ENCODE peak calls at places on chromosomes 4 and X, in six cellular contexts. One of them, this sample, is unnamed.
A peak's percentile ranks its signal among the peaks of the same experiment; 100 is the strongest.

GRCh38 chr4:32624943-32625603 is 1904.9 kb downstream of the PCDH7 start:
- DNase-seq in astrocyte: no peak
- DNase-seq in right atrium auricular region: no peak
- DNase-seq in ovary: no peak
- DNase-seq in testis: no peak
- DNase-seq in body of pancreas: no peak
- DNase-seq in this sample: no peak

GRCh38 chrX:130702867-130703707 is 199.9 kb downstream of the ENOX2 start:
- DNase-seq in astrocyte: no peak
- DNase-seq in right atrium auricular region: no peak
- DNase-seq in ovary: no peak
- DNase-seq in testis: no peak
- DNase-seq in body of pancreas: no peak
- DNase-seq in this sample: no peak

GRCh38 chr4:59630235-59630634 is 1569.9 kb upstream of the ADGRL3 start:
- DNase-seq in astrocyte: no peak
- DNase-seq in right atrium auricular region: no peak
- DNase-seq in ovary: no peak
- DNase-seq in testis: no peak
- DNase-seq in body of pancreas: no peak
- DNase-seq in this sample: no peak

GRCh38 chr4:76772498-76773106 is 125.3 kb downstream of the SOWAHB start:
- DNase-seq in astrocyte: peak; percentile 78
- DNase-seq in right atrium auricular region: no peak
- DNase-seq in ovary: no peak
- DNase-seq in testis: no peak
- DNase-seq in body of pancreas: no peak
- DNase-seq in this sample: no peak

GRCh38 chr4:15488658-15489470 is 19.2 kb downstream of the CC2D2A start:
- DNase-seq in astrocyte: peak; percentile 74
- DNase-seq in right atrium auricular region: no peak
- DNase-seq in ovary: no peak
- DNase-seq in testis: no peak
- DNase-seq in body of pancreas: no peak
- DNase-seq in this sample: peak; percentile 79

GRCh38 chr4:182292657-182293056 is 49.5 kb downstream of the TENM3 start:
- DNase-seq in astrocyte: no peak
- DNase-seq in right atrium auricular region: no peak
- DNase-seq in ovary: no peak
- DNase-seq in testis: no peak
- DNase-seq in body of pancreas: no peak
- DNase-seq in this sample: no peak

GRCh38 chr4:169826634-169827187 is 69.0 kb upstream of the HPF1 start:
- DNase-seq in astrocyte: no peak
- DNase-seq in right atrium auricular region: no peak
- DNase-seq in ovary: no peak
- DNase-seq in testis: no peak
- DNase-seq in body of pancreas: no peak
- DNase-seq in this sample: no peak

GRCh38 chr4:53233396-53233795 is 132.5 kb downstream of the SCFD2 start:
- DNase-seq in astrocyte: peak; percentile 12
- DNase-seq in right atrium auricular region: no peak
- DNase-seq in ovary: no peak
- DNase-seq in testis: no peak
- DNase-seq in body of pancreas: no peak
- DNase-seq in this sample: peak; percentile 6

GRCh38 chr4:88021824-88022223 is 14.4 kb downstream of the PKD2 start:
- DNase-seq in astrocyte: no peak
- DNase-seq in right atrium auricular region: no peak
- DNase-seq in ovary: no peak
- DNase-seq in testis: no peak
- DNase-seq in body of pancreas: peak; percentile 13
- DNase-seq in this sample: no peak

GRCh38 chr4:5756271-5756670 is 45.3 kb downstream of the EVC start:
- DNase-seq in astrocyte: no peak
- DNase-seq in right atrium auricular region: peak; percentile 50
- DNase-seq in ovary: no peak
- DNase-seq in testis: no peak
- DNase-seq in body of pancreas: no peak
- DNase-seq in this sample: no peak

GRCh38 chr4:88027611-88028608 is 20.5 kb downstream of the PKD2 start:
- DNase-seq in astrocyte: peak; percentile 95
- DNase-seq in right atrium auricular region: no peak
- DNase-seq in ovary: no peak
- DNase-seq in testis: no peak
- DNase-seq in body of pancreas: no peak
- DNase-seq in this sample: peak; percentile 73

GRCh38 chr4:128904821-128905220 is 95.3 kb downstream of the JADE1 start:
- DNase-seq in astrocyte: no peak
- DNase-seq in right atrium auricular region: no peak
- DNase-seq in ovary: no peak
- DNase-seq in testis: no peak
- DNase-seq in body of pancreas: no peak
- DNase-seq in this sample: no peak

GRCh38 chr4:15198070-15198727 is 195.9 kb downstream of the CPEB2 start:
- DNase-seq in astrocyte: peak; percentile 12
- DNase-seq in right atrium auricular region: no peak
- DNase-seq in ovary: no peak
- DNase-seq in testis: no peak
- DNase-seq in body of pancreas: no peak
- DNase-seq in this sample: no peak

GRCh38 chrX:2767631-2768455 is 16.0 kb downstream of the XG start:
- DNase-seq in astrocyte: peak; percentile 19
- DNase-seq in right atrium auricular region: peak; percentile 62
- DNase-seq in ovary: no peak
- DNase-seq in testis: no peak
- DNase-seq in body of pancreas: peak; percentile 40
- DNase-seq in this sample: peak; percentile 4

GRCh38 chr4:39620551-39620950 is 18.1 kb downstream of the SMIM14 start:
- DNase-seq in astrocyte: no peak
- DNase-seq in right atrium auricular region: no peak
- DNase-seq in ovary: no peak
- DNase-seq in testis: no peak
- DNase-seq in body of pancreas: no peak
- DNase-seq in this sample: no peak

GRCh38 chrX:47644557-47645091 is 5.7 kb downstream of the ELK1 start:
- DNase-seq in astrocyte: no peak
- DNase-seq in right atrium auricular region: no peak
- DNase-seq in ovary: no peak
- DNase-seq in testis: no peak
- DNase-seq in body of pancreas: no peak
- DNase-seq in this sample: no peak

GRCh38 chrX:35166023-35166422 is 223.4 kb downstream of the FAM47B start:
- DNase-seq in astrocyte: no peak
- DNase-seq in right atrium auricular region: no peak
- DNase-seq in ovary: no peak
- DNase-seq in testis: no peak
- DNase-seq in body of pancreas: no peak
- DNase-seq in this sample: no peak

GRCh38 chrX:72018277-72019112 is 107.8 kb downstream of the NHSL2 start:
- DNase-seq in astrocyte: peak; percentile 80
- DNase-seq in right atrium auricular region: peak; percentile 89
- DNase-seq in ovary: peak; percentile 87
- DNase-seq in testis: peak; percentile 81
- DNase-seq in body of pancreas: peak; percentile 89
- DNase-seq in this sample: peak; percentile 57

GRCh38 chr4:10184051-10184450 is 67.5 kb upstream of the WDR1 start:
- DNase-seq in astrocyte: no peak
- DNase-seq in right atrium auricular region: no peak
- DNase-seq in ovary: no peak
- DNase-seq in testis: no peak
- DNase-seq in body of pancreas: no peak
- DNase-seq in this sample: no peak

GRCh38 chr4:113921089-113921842 is 58.2 kb downstream of the ARSJ start:
- DNase-seq in astrocyte: peak; percentile 56
- DNase-seq in right atrium auricular region: no peak
- DNase-seq in ovary: no peak
- DNase-seq in testis: no peak
- DNase-seq in body of pancreas: no peak
- DNase-seq in this sample: no peak

GRCh38 chrX:11619426-11619825 is 46.3 kb downstream of the ARHGAP6 start:
- DNase-seq in astrocyte: peak; percentile 66
- DNase-seq in right atrium auricular region: no peak
- DNase-seq in ovary: no peak
- DNase-seq in testis: no peak
- DNase-seq in body of pancreas: no peak
- DNase-seq in this sample: no peak

GRCh38 chr4:143183513-143184216 is 1.1 kb upstream of the USP38 start:
- DNase-seq in astrocyte: no peak
- DNase-seq in right atrium auricular region: no peak
- DNase-seq in ovary: no peak
- DNase-seq in testis: no peak
- DNase-seq in body of pancreas: no peak
- DNase-seq in this sample: no peak

GRCh38 chr4:49000806-49001205 is 14.7 kb downstream of the CWH43 start:
- DNase-seq in astrocyte: no peak
- DNase-seq in right atrium auricular region: no peak
- DNase-seq in ovary: no peak
- DNase-seq in testis: no peak
- DNase-seq in body of pancreas: no peak
- DNase-seq in this sample: no peak

GRCh38 chr4:59956366-59956765 is 1243.8 kb upstream of the ADGRL3 start:
- DNase-seq in astrocyte: no peak
- DNase-seq in right atrium auricular region: no peak
- DNase-seq in ovary: no peak
- DNase-seq in testis: no peak
- DNase-seq in body of pancreas: no peak
- DNase-seq in this sample: no peak

GRCh38 chrX:154594491-154594890 is 9.6 kb downstream of the CTAG1A start:
- DNase-seq in astrocyte: no peak
- DNase-seq in right atrium auricular region: no peak
- DNase-seq in ovary: no peak
- DNase-seq in testis: no peak
- DNase-seq in body of pancreas: no peak
- DNase-seq in this sample: no peak

GRCh38 chr4:159006202-159006601 is 96.7 kb upstream of the RAPGEF2 start:
- DNase-seq in astrocyte: peak; percentile 63
- DNase-seq in right atrium auricular region: no peak
- DNase-seq in ovary: no peak
- DNase-seq in testis: no peak
- DNase-seq in body of pancreas: no peak
- DNase-seq in this sample: no peak

GRCh38 chr4:139085141-139085540 is 69.6 kb downstream of the NOCT start:
- DNase-seq in astrocyte: peak; percentile 14
- DNase-seq in right atrium auricular region: no peak
- DNase-seq in ovary: no peak
- DNase-seq in testis: no peak
- DNase-seq in body of pancreas: no peak
- DNase-seq in this sample: no peak

GRCh38 chrX:107450823-107451509 is 1.5 kb downstream of the FRMPD3 start:
- DNase-seq in astrocyte: no peak
- DNase-seq in right atrium auricular region: no peak
- DNase-seq in ovary: peak; percentile 54
- DNase-seq in testis: no peak
- DNase-seq in body of pancreas: no peak
- DNase-seq in this sample: no peak

GRCh38 chrX:53166103-53166502 is 58.9 kb downstream of the KDM5C start:
- DNase-seq in astrocyte: no peak
- DNase-seq in right atrium auricular region: no peak
- DNase-seq in ovary: no peak
- DNase-seq in testis: no peak
- DNase-seq in body of pancreas: no peak
- DNase-seq in this sample: no peak

GRCh38 chrX:53171356-53171755 is 53.7 kb downstream of the KDM5C start:
- DNase-seq in astrocyte: no peak
- DNase-seq in right atrium auricular region: no peak
- DNase-seq in ovary: no peak
- DNase-seq in testis: no peak
- DNase-seq in body of pancreas: no peak
- DNase-seq in this sample: no peak
- TF ChIP-seq CTCF in astrocyte: no peak
- TF ChIP-seq CTCF in right atrium auricular region: no peak
- TF ChIP-seq CTCF in ovary: no peak
- TF ChIP-seq CTCF in testis: no peak
- TF ChIP-seq CTCF in body of pancreas: no peak
- TF ChIP-seq CTCF in this sample: no peak

GRCh38 chr4:13243152-13243551 is 241.0 kb downstream of the RAB28 start:
- DNase-seq in astrocyte: no peak
- DNase-seq in right atrium auricular region: no peak
- DNase-seq in ovary: no peak
- DNase-seq in testis: no peak
- DNase-seq in body of pancreas: no peak
- DNase-seq in this sample: no peak
- H3K27ac ChIP-seq in astrocyte: no peak overlapping the region
- H3K27ac ChIP-seq in right atrium auricular region: no peak overlapping the region
- H3K27ac ChIP-seq in ovary: no peak overlapping the region
- H3K27ac ChIP-seq in testis: no peak overlapping the region
- H3K27ac ChIP-seq in body of pancreas: no peak overlapping the region
- H3K27ac ChIP-seq in this sample: no peak overlapping the region

GRCh38 chrX:30215357-30215843 is at the start of gene MAGEB2:
- DNase-seq in astrocyte: no peak
- DNase-seq in right atrium auricular region: no peak
- DNase-seq in ovary: no peak
- DNase-seq in testis: peak; percentile 59
- DNase-seq in body of pancreas: no peak
- DNase-seq in this sample: no peak
- TF ChIP-seq CTCF in astrocyte: no peak
- TF ChIP-seq CTCF in right atrium auricular region: no peak
- TF ChIP-seq CTCF in ovary: no peak
- TF ChIP-seq CTCF in testis: no peak
- TF ChIP-seq CTCF in body of pancreas: no peak
- TF ChIP-seq CTCF in this sample: no peak

GRCh38 chr4:186704059-186704458 is 19.6 kb downstream of the FAT1 start:
- DNase-seq in astrocyte: no peak
- DNase-seq in right atrium auricular region: no peak
- DNase-seq in ovary: no peak
- DNase-seq in testis: no peak
- DNase-seq in body of pancreas: no peak
- DNase-seq in this sample: no peak
- H3K27ac ChIP-seq in astrocyte: no peak overlapping the region
- H3K27ac ChIP-seq in right atrium auricular region: peak overlapping the region; percentile 91
- H3K27ac ChIP-seq in ovary: no peak overlapping the region
- H3K27ac ChIP-seq in testis: no peak overlapping the region
- H3K27ac ChIP-seq in body of pancreas: no peak overlapping the region
- H3K27ac ChIP-seq in this sample: no peak overlapping the region

GRCh38 chrX:146881521-146881920 is 67.0 kb upstream of the CXorf51A start:
- DNase-seq in astrocyte: no peak
- DNase-seq in right atrium auricular region: no peak
- DNase-seq in ovary: no peak
- DNase-seq in testis: no peak
- DNase-seq in body of pancreas: no peak
- DNase-seq in this sample: no peak

DNA sequence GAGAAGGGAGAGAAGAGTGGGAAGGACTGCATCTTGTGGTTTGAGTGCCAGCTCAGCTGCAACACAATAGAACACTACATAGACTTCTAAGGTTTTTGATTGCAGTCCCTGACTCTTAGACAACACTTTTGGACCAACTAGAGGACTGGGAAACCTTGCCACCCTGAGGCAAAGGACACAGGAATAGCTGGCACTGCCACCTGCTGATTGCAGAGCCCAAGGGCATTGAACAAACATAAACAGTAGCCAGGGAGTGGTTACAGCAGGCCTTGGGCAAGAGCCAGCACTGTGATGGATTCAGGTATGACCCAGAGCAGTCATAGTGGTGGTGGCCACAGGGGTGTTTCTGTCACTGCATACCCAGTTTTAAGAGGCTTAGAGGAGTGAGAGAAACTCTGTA is 72.5 kb upstream of the CXorf51A start:
- DNase-seq in astrocyte: no peak
- DNase-seq in right atrium auricular region: no peak
- DNase-seq in ovary: no peak
- DNase-seq in testis: no peak
- DNase-seq in body of pancreas: peak; percentile 2
- DNase-seq in this sample: no peak
- TF ChIP-seq CTCF in astrocyte: no peak
- TF ChIP-seq CTCF in right atrium auricular region: no peak
- TF ChIP-seq CTCF in ovary: no peak
- TF ChIP-seq CTCF in testis: no peak
- TF ChIP-seq CTCF in body of pancreas: no peak
- TF ChIP-seq CTCF in this sample: no peak

This sample was measured in AG04450.